ENCODE peak calls at places on chromosomes 11 and 22, in five cellular contexts. One of them, this sample, is unnamed.

GRCh38 chr11:68574308-68574707 is 110.0 kb upstream of the GAL start:
- DNase-seq in gastrocnemius medialis: no peak
- DNase-seq in suprapubic skin: no peak
- DNase-seq in ovary: no peak
- DNase-seq in adrenal gland: no peak
- DNase-seq in this sample: no peak

GRCh38 chr22:17785185-17786184 is 11.2 kb upstream of the BID start:
- DNase-seq in ovary: no peak
- DNase-seq in gastrocnemius medialis: peak; percentile 63
- DNase-seq in adrenal gland: peak; percentile 75
- DNase-seq in suprapubic skin: no peak
- DNase-seq in this sample: no peak

GRCh38 chr11:2196970-2197770 is 25.6 kb upstream of the TH start:
- DNase-seq in gastrocnemius medialis: peak; percentile 13
- DNase-seq in suprapubic skin: no peak
- DNase-seq in ovary: peak; percentile 77
- DNase-seq in adrenal gland: peak; percentile 84
- DNase-seq in this sample: peak; percentile 94

GRCh38 chr11:19756675-19757475 is 44.2 kb downstream of the NAV2 start:
- DNase-seq in ovary: peak; percentile 45
- DNase-seq in suprapubic skin: no peak
- DNase-seq in gastrocnemius medialis: no peak
- DNase-seq in adrenal gland: no peak
- DNase-seq in this sample: no peak

GRCh38 chr22:46589871-46590271 is 30.3 kb upstream of the GRAMD4 start:
- DNase-seq in ovary: no peak
- DNase-seq in suprapubic skin: no peak
- DNase-seq in gastrocnemius medialis: no peak
- DNase-seq in adrenal gland: no peak
- DNase-seq in this sample: no peak

GRCh38 chr22:42906605-42907338 is 49.7 kb upstream of the ARFGAP3 start:
- DNase-seq in ovary: peak; percentile 51
- DNase-seq in adrenal gland: peak; percentile 51
- DNase-seq in gastrocnemius medialis: peak; percentile 56
- DNase-seq in suprapubic skin: no peak
- DNase-seq in this sample: no peak

GRCh38 chr11:16987205-16987568 is 27.0 kb downstream of the PLEKHA7 start:
- DNase-seq in adrenal gland: no peak
- DNase-seq in suprapubic skin: no peak
- DNase-seq in ovary: peak; percentile 84
- DNase-seq in gastrocnemius medialis: no peak
- DNase-seq in this sample: no peak

GRCh38 chr22:36221799-36222751 is 17.3 kb downstream of the APOL2 start:
- DNase-seq in ovary: peak; percentile 52
- DNase-seq in adrenal gland: no peak
- DNase-seq in suprapubic skin: no peak
- DNase-seq in gastrocnemius medialis: no peak
- DNase-seq in this sample: peak; percentile 88

GRCh38 chr11:109034341-109034696 is 369.4 kb downstream of the DDX10 start:
- DNase-seq in gastrocnemius medialis: no peak
- DNase-seq in ovary: no peak
- DNase-seq in adrenal gland: no peak
- DNase-seq in suprapubic skin: no peak
- DNase-seq in this sample: no peak

GRCh38 chr22:49551446-49551845 is 276.2 kb downstream of the BRD1 start:
- DNase-seq in gastrocnemius medialis: no peak
- DNase-seq in suprapubic skin: peak; percentile 44
- DNase-seq in ovary: no peak
- DNase-seq in adrenal gland: no peak
- DNase-seq in this sample: no peak

GRCh38 chr22:31036671-31037550 is 44.2 kb upstream of the SMTN start:
- DNase-seq in adrenal gland: no peak
- DNase-seq in gastrocnemius medialis: no peak
- DNase-seq in ovary: no peak
- DNase-seq in suprapubic skin: no peak
- DNase-seq in this sample: no peak

GRCh38 chr11:66617148-66617814 is 851 bp downstream of the RBM14 start:
- DNase-seq in ovary: no peak
- DNase-seq in gastrocnemius medialis: peak; percentile 48
- DNase-seq in adrenal gland: peak; percentile 82
- DNase-seq in suprapubic skin: peak; percentile 91
- DNase-seq in this sample: peak; percentile 96

GRCh38 chr22:27834364-27835185 is 33.0 kb upstream of the MN1 start:
- DNase-seq in adrenal gland: no peak
- DNase-seq in suprapubic skin: peak; percentile 42
- DNase-seq in gastrocnemius medialis: no peak
- DNase-seq in ovary: no peak
- DNase-seq in this sample: no peak

GRCh38 chr11:113587318-113587739 is 112.1 kb upstream of the DRD2 start:
- DNase-seq in ovary: no peak
- DNase-seq in suprapubic skin: no peak
- DNase-seq in gastrocnemius medialis: no peak
- DNase-seq in adrenal gland: no peak
- DNase-seq in this sample: no peak

GRCh38 chr11:326842-327580 is 6.4 kb upstream of the IFITM3 start:
- DNase-seq in gastrocnemius medialis: peak; percentile 60
- DNase-seq in adrenal gland: peak; percentile 89
- DNase-seq in suprapubic skin: peak; percentile 92
- DNase-seq in ovary: peak; percentile 86
- DNase-seq in this sample: peak; percentile 98

GRCh38 chr11:47460571-47461235 is 11.8 kb upstream of the RAPSN start:
- DNase-seq in suprapubic skin: no peak
- DNase-seq in adrenal gland: no peak
- DNase-seq in ovary: no peak
- DNase-seq in gastrocnemius medialis: no peak
- DNase-seq in this sample: no peak

GRCh38 chr11:118223992-118224391 is 819 bp downstream of the JAML start:
- DNase-seq in ovary: no peak
- DNase-seq in gastrocnemius medialis: no peak
- DNase-seq in adrenal gland: no peak
- DNase-seq in suprapubic skin: no peak
- DNase-seq in this sample: no peak

GRCh38 chr11:126917531-126918204 is 82.9 kb downstream of the KIRREL3 start:
- DNase-seq in suprapubic skin: no peak
- DNase-seq in adrenal gland: no peak
- DNase-seq in gastrocnemius medialis: no peak
- DNase-seq in ovary: no peak
- DNase-seq in this sample: no peak

GRCh38 chr11:80722616-80723015 is 1281.8 kb upstream of the TENM4 start:
- DNase-seq in adrenal gland: no peak
- DNase-seq in gastrocnemius medialis: no peak
- DNase-seq in suprapubic skin: no peak
- DNase-seq in ovary: no peak
- DNase-seq in this sample: no peak

GRCh38 chr11:112665291-112665690 is 295.9 kb upstream of the NCAM1 start:
- DNase-seq in adrenal gland: no peak
- DNase-seq in suprapubic skin: no peak
- DNase-seq in ovary: no peak
- DNase-seq in gastrocnemius medialis: no peak
- DNase-seq in this sample: peak; percentile 31

GRCh38 chr11:57482782-57483569 is 22.6 kb downstream of the RTN4RL2 start:
- DNase-seq in suprapubic skin: no peak
- DNase-seq in adrenal gland: no peak
- DNase-seq in gastrocnemius medialis: no peak
- DNase-seq in ovary: peak; percentile 70
- DNase-seq in this sample: no peak

GRCh38 chr22:26709617-26710390 is 52.4 kb downstream of the MIAT start:
- DNase-seq in suprapubic skin: no peak
- DNase-seq in adrenal gland: no peak
- DNase-seq in gastrocnemius medialis: no peak
- DNase-seq in ovary: no peak
- DNase-seq in this sample: no peak

GRCh38 chr11:1388763-1389102 is 1.0 kb upstream of the BRSK2 start:
- DNase-seq in suprapubic skin: no peak
- DNase-seq in ovary: no peak
- DNase-seq in adrenal gland: no peak
- DNase-seq in gastrocnemius medialis: no peak
- DNase-seq in this sample: no peak

GRCh38 chr22:24517446-24517845 is 22.3 kb downstream of the UPB1 start:
- DNase-seq in gastrocnemius medialis: no peak
- DNase-seq in adrenal gland: no peak
- DNase-seq in suprapubic skin: no peak
- DNase-seq in ovary: no peak
- DNase-seq in this sample: no peak

GRCh38 chr11:66282468-66283455 is 4.8 kb downstream of the CNIH2 start:
- DNase-seq in adrenal gland: peak; percentile 99
- DNase-seq in gastrocnemius medialis: peak; percentile 84
- DNase-seq in suprapubic skin: peak; percentile 99
- DNase-seq in ovary: peak; percentile 97
- DNase-seq in this sample: peak; percentile 94

GRCh38 chr11:18853086-18853720 is 61.6 kb upstream of the PTPN5 start:
- DNase-seq in ovary: no peak
- DNase-seq in adrenal gland: no peak
- DNase-seq in suprapubic skin: no peak
- DNase-seq in gastrocnemius medialis: no peak
- DNase-seq in this sample: no peak

GRCh38 chr22:43289551-43289963 is 53.6 kb downstream of the SCUBE1 start:
- DNase-seq in adrenal gland: no peak
- DNase-seq in suprapubic skin: no peak
- DNase-seq in ovary: peak; percentile 73
- DNase-seq in gastrocnemius medialis: no peak
- DNase-seq in this sample: no peak

GRCh38 chr11:103889679-103890078 is 146.8 kb upstream of the DDI1 start:
- DNase-seq in adrenal gland: no peak
- DNase-seq in suprapubic skin: no peak
- DNase-seq in gastrocnemius medialis: no peak
- DNase-seq in ovary: no peak
- DNase-seq in this sample: no peak

GRCh38 chr22:30671071-30671470 is 3.4 kb upstream of the DUSP18 start:
- DNase-seq in adrenal gland: no peak
- DNase-seq in suprapubic skin: no peak
- DNase-seq in gastrocnemius medialis: no peak
- DNase-seq in ovary: no peak
- DNase-seq in this sample: no peak

GRCh38 chr11:1755344-1756023 is 5.1 kb upstream of the IFITM10 start:
- DNase-seq in suprapubic skin: no peak
- DNase-seq in gastrocnemius medialis: no peak
- DNase-seq in ovary: no peak
- DNase-seq in adrenal gland: peak; percentile 77
- DNase-seq in this sample: no peak

GRCh38 chr11:128890543-128891409 is at the start of gene KCNJ5:
- DNase-seq in adrenal gland: peak; percentile 76
- DNase-seq in gastrocnemius medialis: no peak
- DNase-seq in suprapubic skin: no peak
- DNase-seq in ovary: peak; percentile 62
- DNase-seq in this sample: no peak

GRCh38 chr22:20794132-20794990 is 20.4 kb downstream of the SERPIND1 start:
- DNase-seq in gastrocnemius medialis: no peak
- DNase-seq in adrenal gland: no peak
- DNase-seq in suprapubic skin: no peak
- DNase-seq in ovary: no peak
- DNase-seq in this sample: no peak
- TF ChIP-seq CTCF in gastrocnemius medialis: no peak
- TF ChIP-seq CTCF in adrenal gland: no peak
- TF ChIP-seq CTCF in suprapubic skin: no peak
- TF ChIP-seq CTCF in ovary: no peak
- TF ChIP-seq CTCF in this sample: no peak

DNA sequence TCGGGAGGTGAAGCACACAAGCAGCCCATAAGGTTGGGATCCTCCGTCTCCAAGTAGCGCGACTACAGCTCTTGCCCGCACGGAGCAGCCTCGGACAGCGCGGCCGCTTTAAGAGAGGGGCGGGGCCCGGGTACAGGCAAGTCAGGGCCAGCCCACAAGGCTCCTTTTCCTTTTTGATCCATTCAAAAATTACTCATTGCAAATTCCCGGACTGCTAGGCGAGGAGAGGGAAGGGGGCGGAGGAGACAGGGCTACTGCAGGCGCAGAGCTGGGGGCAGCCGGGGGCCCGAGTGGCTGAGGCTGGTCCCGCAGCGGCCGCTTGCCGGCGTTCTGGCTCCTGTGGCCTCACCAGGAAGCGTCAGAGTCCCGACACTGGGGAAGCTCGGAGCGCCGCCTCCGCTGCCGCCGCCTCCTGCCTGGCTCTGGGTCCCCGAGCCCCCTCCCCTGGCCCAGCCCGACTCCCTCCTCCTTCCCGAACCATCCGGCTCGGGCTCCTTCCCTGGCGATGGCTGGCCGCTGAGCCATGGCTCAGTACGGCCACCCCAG is at the start of gene UBASH3B:
- DNase-seq in gastrocnemius medialis: peak; percentile 27
- DNase-seq in suprapubic skin: peak; percentile 78
- DNase-seq in ovary: peak; percentile 62
- DNase-seq in adrenal gland: peak; percentile 81
- DNase-seq in this sample: peak; percentile 51
- TF ChIP-seq POLR2A in gastrocnemius medialis: no peak
- TF ChIP-seq POLR2A in suprapubic skin: no peak
- TF ChIP-seq POLR2A in ovary: no peak
- TF ChIP-seq POLR2A in adrenal gland: peak; percentile 56
- TF ChIP-seq POLR2A in this sample: no peak

GRCh38 chr11:110955797-110956196 is 243.6 kb upstream of the ARHGAP20 start:
- DNase-seq in ovary: no peak
- DNase-seq in adrenal gland: no peak
- DNase-seq in gastrocnemius medialis: no peak
- DNase-seq in suprapubic skin: no peak
- DNase-seq in this sample: no peak

GRCh38 chr11:110962907-110963306 is 250.7 kb upstream of the ARHGAP20 start:
- DNase-seq in adrenal gland: no peak
- DNase-seq in ovary: no peak
- DNase-seq in suprapubic skin: no peak
- DNase-seq in gastrocnemius medialis: no peak
- DNase-seq in this sample: no peak

GRCh38 chr11:110966131-110966530 is 253.9 kb upstream of the ARHGAP20 start:
- DNase-seq in gastrocnemius medialis: no peak
- DNase-seq in ovary: no peak
- DNase-seq in adrenal gland: no peak
- DNase-seq in suprapubic skin: no peak
- DNase-seq in this sample: no peak

GRCh38 chr11:110960167-110960566 is 247.9 kb upstream of the ARHGAP20 start:
- DNase-seq in gastrocnemius medialis: no peak
- DNase-seq in ovary: no peak
- DNase-seq in adrenal gland: no peak
- DNase-seq in suprapubic skin: no peak
- DNase-seq in this sample: no peak
- H3K4me3 ChIP-seq in gastrocnemius medialis: no peak overlapping the region
- H3K4me3 ChIP-seq in ovary: no peak overlapping the region
- H3K4me3 ChIP-seq in adrenal gland: no peak overlapping the region
- H3K4me3 ChIP-seq in suprapubic skin: no peak overlapping the region
- H3K4me3 ChIP-seq in this sample: no peak overlapping the region

DNA sequence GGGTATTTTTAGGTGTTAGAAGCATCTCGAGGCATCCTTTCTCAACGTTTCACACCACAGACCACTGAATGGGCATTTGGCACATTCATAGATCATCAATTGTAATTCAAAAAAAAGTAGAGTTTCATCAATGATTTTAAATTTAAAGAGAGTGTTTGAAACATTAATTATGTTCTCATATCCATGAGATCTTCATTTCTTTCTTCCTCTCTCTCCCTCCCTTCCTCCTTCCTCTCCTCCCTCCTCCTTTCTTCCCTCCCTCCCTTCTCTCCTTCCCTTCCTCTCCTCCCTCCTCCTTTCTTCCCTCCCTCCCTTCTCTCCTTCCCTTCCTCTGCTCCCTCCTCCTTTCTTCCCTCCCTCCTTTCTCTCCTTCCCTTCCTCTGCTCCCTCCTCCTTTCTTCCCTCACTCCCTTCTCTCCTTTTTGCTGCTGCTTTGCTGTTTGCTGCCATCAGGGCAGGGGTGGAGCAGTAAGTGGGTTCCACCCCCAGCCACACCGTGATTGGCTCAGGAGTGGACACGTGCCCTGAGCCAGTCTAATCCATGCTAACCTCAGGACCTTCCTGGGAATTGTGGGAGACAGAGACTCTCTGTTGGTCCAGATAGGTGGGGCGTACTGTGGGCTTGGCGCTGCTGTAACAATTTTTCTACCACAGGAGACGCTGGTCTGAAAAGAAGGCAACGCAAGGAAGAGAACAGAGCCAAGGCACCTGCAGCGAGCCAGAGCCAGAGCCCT is 33.8 kb upstream of the APOBEC3A start:
- DNase-seq in gastrocnemius medialis: peak; percentile 55
- DNase-seq in ovary: peak; percentile 80
- DNase-seq in suprapubic skin: peak; percentile 81
- DNase-seq in adrenal gland: peak; percentile 90
- DNase-seq in this sample: peak; percentile 91
- TF ChIP-seq CTCF in gastrocnemius medialis: no peak
- TF ChIP-seq CTCF in ovary: peak; percentile 47
- TF ChIP-seq CTCF in suprapubic skin: no peak
- TF ChIP-seq CTCF in adrenal gland: peak; percentile 16
- TF ChIP-seq CTCF in this sample: no peak